ENCODE peak calls at places on chromosomes 16 and 17, in five cellular contexts. S, P, F, Q and O are unnamed samples.

GRCh38 chr17:46782250-46782953 is 36.1 kb downstream of the WNT3 start:
- DNase-seq in S (no peak), F (no peak), P (no peak), Q (peak; percentile 25), O (peak; percentile 77)

GRCh38 chr16:22358000-22358399 is 16.4 kb downstream of the CDR2 start:
- DNase-seq in Q (no peak), P (peak; percentile 43), S (no peak), F (no peak), O (no peak)

GRCh38 chr17:63171428-63172205 is 205.6 kb downstream of the TANC2 start:
- DNase-seq in F (no peak), Q (peak; percentile 37), P (no peak), S (no peak), O (no peak)

GRCh38 chr17:78600181-78600651 is 23.0 kb upstream of the DNAH17 start:
- DNase-seq in F (no peak), S (no peak), Q (peak; percentile 87), P (no peak), O (no peak)

GRCh38 chr17:2003525-2003924 is 21.6 kb downstream of the RTN4RL1 start:
- DNase-seq in Q (no peak), F (no peak), S (no peak), P (no peak), O (no peak)

GRCh38 chr16:12178251-12178990 is 201.9 kb downstream of the SNX29 start:
- DNase-seq in Q (peak; percentile 10), P (no peak), S (no peak), F (no peak), O (no peak)

GRCh38 chr17:39244016-39244599 is 18.4 kb upstream of the STAC2 start:
- DNase-seq in S (no peak), P (no peak), Q (no peak), F (no peak), O (no peak)

GRCh38 chr16:11016993-11017392 is 72.6 kb downstream of the CLEC16A start:
- DNase-seq in Q (peak; percentile 88), P (no peak), S (no peak), F (no peak), O (peak; percentile 64)

GRCh38 chr16:15676506-15676905 is 26.5 kb downstream of the NDE1 start:
- DNase-seq in P (no peak), F (no peak), Q (no peak), S (no peak), O (no peak)

GRCh38 chr17:57485916-57486315 is 229.6 kb downstream of the MSI2 start:
- DNase-seq in S (no peak), Q (no peak), F (no peak), P (no peak), O (no peak)

GRCh38 chr17:55632893-55633292 is 89.8 kb downstream of the TMEM100 start:
- DNase-seq in P (no peak), Q (peak; percentile 65), S (no peak), F (no peak), O (no peak)

GRCh38 chr16:85524630-85525463 is 88.3 kb upstream of the GSE1 start:
- DNase-seq in F (no peak), P (no peak), S (no peak), Q (peak; percentile 77), O (no peak)